ENCODE peak calls at places on chromosomes 2 and 18, in ten cellular contexts. One of them, this sample, is unnamed.

GRCh38 chr2:64716569-64716968 is 62.9 kb upstream of the SERTAD2 start:
- DNase-seq in IMR-90: no peak
- DNase-seq in transverse colon: no peak
- DNase-seq in H54: no peak
- DNase-seq in HepG2: no peak
- DNase-seq in gastrocnemius medialis: no peak
- DNase-seq in uterus: no peak
- DNase-seq in ovary: no peak
- DNase-seq in GM12878: no peak
- DNase-seq in A549: no peak
- DNase-seq in this sample: no peak

GRCh38 chr2:19674051-19675002 is 227.5 kb downstream of the TTC32 start:
- DNase-seq in IMR-90: no peak
- DNase-seq in transverse colon: no peak
- DNase-seq in H54: no peak
- DNase-seq in HepG2: no peak
- DNase-seq in gastrocnemius medialis: no peak
- DNase-seq in uterus: no peak
- DNase-seq in ovary: no peak
- DNase-seq in GM12878: no peak
- DNase-seq in A549: no peak
- DNase-seq in this sample: no peak

GRCh38 chr2:157061799-157062198 is 195.7 kb upstream of the GALNT5 start:
- DNase-seq in IMR-90: no peak
- DNase-seq in transverse colon: no peak
- DNase-seq in H54: no peak
- DNase-seq in HepG2: no peak
- DNase-seq in gastrocnemius medialis: no peak
- DNase-seq in uterus: no peak
- DNase-seq in ovary: no peak
- DNase-seq in GM12878: peak; percentile 51
- DNase-seq in A549: no peak
- DNase-seq in this sample: no peak

GRCh38 chr2:11796190-11797171 is 50.0 kb downstream of the LPIN1 start:
- DNase-seq in IMR-90: peak; percentile 8
- DNase-seq in transverse colon: no peak
- DNase-seq in H54: no peak
- DNase-seq in HepG2: no peak
- DNase-seq in gastrocnemius medialis: no peak
- DNase-seq in uterus: peak; percentile 42
- DNase-seq in ovary: no peak
- DNase-seq in GM12878: no peak
- DNase-seq in A549: no peak
- DNase-seq in this sample: no peak

GRCh38 chr2:179376881-179377280 is 112.2 kb upstream of the SESTD1 start:
- DNase-seq in IMR-90: peak; percentile 58
- DNase-seq in transverse colon: no peak
- DNase-seq in H54: no peak
- DNase-seq in HepG2: no peak
- DNase-seq in gastrocnemius medialis: no peak
- DNase-seq in uterus: no peak
- DNase-seq in ovary: no peak
- DNase-seq in GM12878: no peak
- DNase-seq in A549: no peak
- DNase-seq in this sample: no peak

GRCh38 chr2:33581857-33582256 is 17.2 kb downstream of the FAM98A start:
- DNase-seq in IMR-90: no peak
- DNase-seq in transverse colon: no peak
- DNase-seq in H54: no peak
- DNase-seq in HepG2: no peak
- DNase-seq in gastrocnemius medialis: no peak
- DNase-seq in uterus: no peak
- DNase-seq in ovary: no peak
- DNase-seq in GM12878: no peak
- DNase-seq in A549: no peak
- DNase-seq in this sample: no peak

GRCh38 chr2:8121826-8122505 is 559.9 kb upstream of the ID2 start:
- DNase-seq in IMR-90: peak; percentile 22
- DNase-seq in transverse colon: no peak
- DNase-seq in H54: no peak
- DNase-seq in HepG2: no peak
- DNase-seq in gastrocnemius medialis: no peak
- DNase-seq in uterus: no peak
- DNase-seq in ovary: no peak
- DNase-seq in GM12878: no peak
- DNase-seq in A549: no peak
- DNase-seq in this sample: no peak

GRCh38 chr2:28649481-28650260 is 102.0 kb upstream of the PPP1CB start:
- DNase-seq in IMR-90: peak; percentile 58
- DNase-seq in transverse colon: no peak
- DNase-seq in H54: no peak
- DNase-seq in HepG2: peak; percentile 36
- DNase-seq in gastrocnemius medialis: no peak
- DNase-seq in uterus: no peak
- DNase-seq in ovary: no peak
- DNase-seq in GM12878: no peak
- DNase-seq in A549: no peak
- DNase-seq in this sample: no peak

GRCh38 chr2:20167356-20167755 is 57.6 kb downstream of the SDC1 start:
- DNase-seq in IMR-90: no peak
- DNase-seq in transverse colon: no peak
- DNase-seq in H54: no peak
- DNase-seq in HepG2: no peak
- DNase-seq in gastrocnemius medialis: no peak
- DNase-seq in uterus: no peak
- DNase-seq in ovary: no peak
- DNase-seq in GM12878: no peak
- DNase-seq in A549: no peak
- DNase-seq in this sample: no peak

GRCh38 chr2:118614856-118615255 is 232.6 kb downstream of the EN1 start:
- DNase-seq in IMR-90: no peak
- DNase-seq in transverse colon: no peak
- DNase-seq in H54: no peak
- DNase-seq in HepG2: no peak
- DNase-seq in gastrocnemius medialis: no peak
- DNase-seq in uterus: no peak
- DNase-seq in ovary: no peak
- DNase-seq in GM12878: no peak
- DNase-seq in A549: no peak
- DNase-seq in this sample: no peak

DNA sequence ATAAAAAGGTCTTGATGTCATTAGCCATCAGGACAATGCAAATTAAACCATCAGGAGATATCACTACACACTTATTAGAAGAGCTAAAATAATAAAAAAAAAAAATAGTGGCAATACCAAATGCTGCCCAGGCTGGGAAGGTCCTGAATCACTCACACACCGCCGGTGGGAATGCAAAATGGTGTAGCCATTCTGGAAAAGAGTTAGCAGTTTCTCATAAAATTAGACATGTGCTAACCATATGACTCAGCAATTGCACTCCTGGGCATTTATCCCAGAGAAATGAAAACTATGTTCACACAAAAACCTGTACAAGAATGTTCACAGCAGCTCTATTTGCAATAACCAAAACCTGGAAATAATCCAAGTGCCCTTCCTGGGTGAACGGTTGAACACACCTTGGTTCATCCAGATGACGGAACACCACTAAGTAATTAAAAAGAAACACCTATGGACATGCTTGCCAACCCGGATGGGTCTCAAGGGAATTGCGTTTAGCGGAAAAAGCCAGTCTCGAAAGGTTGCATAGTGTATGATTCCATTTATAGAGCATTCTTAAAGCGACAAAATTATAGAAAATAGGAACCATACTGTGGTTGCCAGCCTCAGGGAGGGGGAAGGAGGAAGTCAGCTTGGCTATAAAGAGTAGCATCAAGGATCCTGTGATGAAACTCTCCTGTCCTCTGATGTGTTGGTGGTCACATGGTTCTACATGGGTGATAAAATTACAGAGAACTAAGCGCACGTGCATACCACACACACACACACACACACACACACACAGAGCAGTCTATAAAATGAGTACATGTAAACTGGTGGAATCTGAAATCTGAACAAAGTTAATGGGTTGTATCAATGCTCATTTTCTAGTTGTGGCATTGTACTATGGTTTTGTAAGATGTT is 4.6 kb downstream of the MBP start:
- DNase-seq in IMR-90: peak; percentile 89
- DNase-seq in transverse colon: peak; percentile 59
- DNase-seq in H54: no peak
- DNase-seq in HepG2: no peak
- DNase-seq in gastrocnemius medialis: peak; percentile 74
- DNase-seq in uterus: peak; percentile 66
- DNase-seq in ovary: peak; percentile 62
- DNase-seq in GM12878: peak; percentile 95
- DNase-seq in A549: no peak
- DNase-seq in this sample: peak; percentile 61
- TF ChIP-seq POLR2A in IMR-90: no peak
- TF ChIP-seq POLR2A in transverse colon: no peak
- TF ChIP-seq POLR2A in H54: no peak
- TF ChIP-seq POLR2A in HepG2: no peak
- TF ChIP-seq POLR2A in gastrocnemius medialis: peak; percentile 46
- TF ChIP-seq POLR2A in uterus: no peak
- TF ChIP-seq POLR2A in ovary: no peak
- TF ChIP-seq POLR2A in GM12878: no peak
- TF ChIP-seq POLR2A in A549: no peak
- TF ChIP-seq POLR2A in this sample: peak; percentile 51

DNA sequence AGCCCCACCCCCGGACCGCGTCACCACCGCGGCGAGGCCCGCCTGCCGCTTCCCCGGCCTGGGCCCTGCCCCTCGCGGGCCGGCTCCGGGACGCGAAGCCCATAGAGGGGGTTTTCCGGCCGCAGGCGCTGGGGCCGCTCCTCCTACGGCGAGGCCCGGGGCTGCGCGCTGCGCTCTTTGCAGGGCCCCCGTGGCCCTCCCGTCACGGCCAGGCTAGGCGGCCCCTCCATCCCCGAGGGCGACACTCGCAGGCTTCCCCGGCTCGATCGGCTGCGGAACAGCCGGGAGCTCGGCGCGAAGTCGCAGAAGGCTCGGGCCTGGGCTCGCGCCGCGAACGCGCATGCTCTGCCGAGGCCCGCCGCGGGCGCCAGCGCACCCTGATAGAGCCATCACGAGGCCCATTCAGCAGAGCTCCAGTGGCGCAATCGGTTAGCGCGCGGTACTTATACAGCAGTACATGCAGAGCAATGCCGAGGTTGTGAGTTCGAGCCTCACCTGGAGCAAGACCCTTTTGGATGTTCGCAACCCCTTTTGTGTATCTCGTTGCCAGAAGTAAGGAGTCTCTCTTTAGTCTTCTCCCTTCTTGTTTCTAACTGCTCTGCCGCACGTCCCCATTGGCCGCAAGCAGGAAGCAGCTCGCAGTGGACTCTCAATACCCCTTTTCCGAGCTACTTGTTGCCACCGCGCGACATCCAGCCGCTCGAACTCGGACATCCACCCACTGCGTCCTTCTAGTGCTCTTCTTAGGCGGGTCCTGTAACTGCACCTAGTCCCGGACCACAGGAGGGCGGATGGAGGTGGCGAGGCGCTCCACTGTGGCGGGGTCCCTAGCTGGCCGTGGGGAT is 18.0 kb upstream of the HAAO start:
- DNase-seq in IMR-90: peak; percentile 97
- DNase-seq in transverse colon: peak; percentile 95
- DNase-seq in H54: peak; percentile 89
- DNase-seq in HepG2: peak; percentile 94
- DNase-seq in gastrocnemius medialis: peak; percentile 96
- DNase-seq in uterus: peak; percentile 98
- DNase-seq in ovary: peak; percentile 98
- DNase-seq in GM12878: peak; percentile 95
- DNase-seq in A549: peak; percentile 92
- DNase-seq in this sample: peak; percentile 97
- TF ChIP-seq POLR2A in IMR-90: peak; percentile 93
- TF ChIP-seq POLR2A in transverse colon: peak; percentile 85
- TF ChIP-seq POLR2A in H54: peak; percentile 71
- TF ChIP-seq POLR2A in HepG2: peak; percentile 82
- TF ChIP-seq POLR2A in gastrocnemius medialis: peak; percentile 88
- TF ChIP-seq POLR2A in uterus: peak; percentile 61
- TF ChIP-seq POLR2A in ovary: peak; percentile 92
- TF ChIP-seq POLR2A in GM12878: peak; percentile 90
- TF ChIP-seq POLR2A in A549: peak; percentile 87
- TF ChIP-seq POLR2A in this sample: peak; percentile 89

DNA sequence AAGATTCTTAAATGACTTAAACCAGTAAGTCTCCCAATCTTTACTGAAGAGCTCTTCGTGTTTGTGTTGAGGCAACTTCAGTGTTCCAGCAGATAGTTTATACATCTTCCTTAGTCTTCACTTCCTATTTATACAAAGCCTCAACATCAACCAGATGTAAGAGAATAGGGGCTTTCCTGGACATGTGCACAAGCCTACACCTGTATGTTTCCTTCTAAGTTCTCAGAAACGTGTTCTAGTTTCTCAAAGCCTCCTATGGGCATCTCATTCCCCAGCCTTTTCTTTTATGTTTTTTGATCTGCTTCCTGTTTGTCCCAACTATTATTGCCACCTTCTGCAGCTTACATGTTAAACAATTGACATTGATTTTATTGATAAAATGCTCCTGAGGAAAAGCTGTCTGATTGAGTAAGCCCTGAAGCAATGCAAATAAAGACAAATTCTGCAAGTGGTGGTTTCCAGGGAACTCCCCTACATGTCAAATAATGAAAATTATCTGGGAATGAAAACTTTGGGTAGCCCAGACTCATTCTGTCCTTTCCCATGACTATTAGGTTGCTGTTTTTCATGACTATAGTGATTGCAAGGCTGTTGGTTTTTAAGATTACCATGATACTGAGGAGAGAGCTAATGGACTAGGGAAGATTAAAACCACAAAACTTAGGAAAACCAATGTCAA is 663.3 kb upstream of the ACVR2A start:
- DNase-seq in IMR-90: no peak
- DNase-seq in transverse colon: no peak
- DNase-seq in H54: no peak
- DNase-seq in HepG2: no peak
- DNase-seq in gastrocnemius medialis: no peak
- DNase-seq in uterus: no peak
- DNase-seq in ovary: no peak
- DNase-seq in GM12878: peak; percentile 59
- DNase-seq in A549: no peak
- DNase-seq in this sample: no peak
- TF ChIP-seq POLR2A in IMR-90: no peak
- TF ChIP-seq POLR2A in transverse colon: no peak
- TF ChIP-seq POLR2A in H54: no peak
- TF ChIP-seq POLR2A in HepG2: no peak
- TF ChIP-seq POLR2A in gastrocnemius medialis: no peak
- TF ChIP-seq POLR2A in uterus: no peak
- TF ChIP-seq POLR2A in ovary: no peak
- TF ChIP-seq POLR2A in GM12878: no peak
- TF ChIP-seq POLR2A in A549: no peak
- TF ChIP-seq POLR2A in this sample: no peak

DNA sequence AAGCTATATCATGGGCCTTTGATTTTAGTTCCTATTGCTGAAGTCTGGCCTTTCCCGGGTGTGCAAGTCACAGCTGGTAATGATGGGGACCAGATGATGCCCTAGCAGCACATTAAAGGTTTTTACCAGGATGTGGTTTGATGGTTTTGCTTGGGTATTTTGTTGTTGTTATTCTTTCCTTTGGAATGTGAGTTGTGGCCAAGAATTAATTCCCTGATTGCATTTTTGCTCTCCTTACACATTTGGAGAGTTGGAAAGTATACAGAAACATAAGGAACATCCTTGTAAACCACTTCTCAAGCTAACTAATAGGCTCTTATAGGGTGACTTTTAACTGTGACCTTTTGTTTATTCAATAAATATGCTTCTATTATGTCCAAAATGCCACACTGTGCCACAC is 154.1 kb upstream of the MMADHC start:
- DNase-seq in IMR-90: peak; percentile 87
- DNase-seq in transverse colon: no peak
- DNase-seq in H54: no peak
- DNase-seq in HepG2: no peak
- DNase-seq in gastrocnemius medialis: no peak
- DNase-seq in uterus: no peak
- DNase-seq in ovary: no peak
- DNase-seq in GM12878: no peak
- DNase-seq in A549: no peak
- DNase-seq in this sample: no peak
- TF ChIP-seq POLR2A in IMR-90: no peak
- TF ChIP-seq POLR2A in transverse colon: no peak
- TF ChIP-seq POLR2A in H54: no peak
- TF ChIP-seq POLR2A in HepG2: no peak
- TF ChIP-seq POLR2A in gastrocnemius medialis: no peak
- TF ChIP-seq POLR2A in uterus: no peak
- TF ChIP-seq POLR2A in ovary: no peak
- TF ChIP-seq POLR2A in GM12878: no peak
- TF ChIP-seq POLR2A in A549: no peak
- TF ChIP-seq POLR2A in this sample: no peak